ENCODE peak calls at places on chromosomes 11 and 22, in six cellular contexts. E is WTC11, H is HepG2, F is HCT116, D is K562, Y is GM12878. X is an unnamed sample.

GRCh38 chr22:45009881-45010531 is at the start of gene PHF21B:
- DNase-seq in E (peak; percentile 86), H (no peak), F (no peak), D (peak; percentile 13), Y (no peak), X (no peak)

GRCh38 chr11:1573077-1573846 is 1.2 kb upstream of the DUSP8 start:
- DNase-seq in E (no peak), H (no peak), F (no peak), D (no peak), Y (no peak), X (peak; percentile 71)

GRCh38 chr11:76599041-76600013 is 71.2 kb downstream of the LRRC32 start:
- DNase-seq in E (no peak), H (no peak), F (no peak), D (no peak), Y (no peak), X (peak; percentile 46)

GRCh38 chr22:23497016-23497885 is 82.8 kb downstream of the IGLL1 start:
- DNase-seq in E (no peak), H (no peak), F (no peak), D (no peak), Y (no peak), X (no peak)

GRCh38 chr11:121291896-121292502 is 572 bp upstream of the SC5D start:
- DNase-seq in E (no peak), H (no peak), F (no peak), D (peak; percentile 3), Y (peak; percentile 51), X (no peak)

GRCh38 chr11:117412653-117413275 is 85.1 kb downstream of the CEP164 start:
- DNase-seq in E (no peak), H (no peak), F (no peak), D (no peak), Y (no peak), X (no peak)

GRCh38 chr11:19241260-19242183 is 777 bp upstream of the E2F8 start:
- DNase-seq in E (peak; percentile 76), H (no peak), F (no peak), D (peak; percentile 73), Y (no peak), X (no peak)

GRCh38 chr11:71342951-71343827 is 90.8 kb upstream of the SHANK2 start:
- DNase-seq in E (peak; percentile 84), H (peak; percentile 77), F (peak; percentile 40), D (peak; percentile 63), Y (no peak), X (peak; percentile 86)

GRCh38 chr22:20438678-20439492 is 1.3 kb upstream of the SCARF2 start:
- DNase-seq in E (peak; percentile 54), H (peak; percentile 37), F (no peak), D (peak; percentile 59), Y (no peak), X (no peak)

GRCh38 chr22:24134090-24134846 is 47.0 kb upstream of the SUSD2 start:
- DNase-seq in E (no peak), H (no peak), F (no peak), D (peak; percentile 8), Y (no peak), X (no peak)

GRCh38 chr11:112469376-112469775 is 208.7 kb upstream of the PLET1 start:
- DNase-seq in E (no peak), H (no peak), F (no peak), D (no peak), Y (no peak), X (no peak)

GRCh38 chr11:115672999-115673411 is 168.8 kb upstream of the CADM1 start:
- DNase-seq in E (no peak), H (no peak), F (no peak), D (no peak), Y (no peak), X (no peak)

GRCh38 chr22:21791635-21792625 is 56.3 kb upstream of the YPEL1 start:
- DNase-seq in E (no peak), H (no peak), F (no peak), D (peak; percentile 99), Y (peak; percentile 62), X (no peak)

GRCh38 chr11:94459576-94459975 is 34.1 kb downstream of the MRE11 start:
- DNase-seq in E (no peak), H (no peak), F (no peak), D (no peak), Y (no peak), X (no peak)

GRCh38 chr11:6925636-6926207 is 504 bp upstream of the ZNF215 start:
- DNase-seq in E (no peak), H (no peak), F (peak; percentile 54), D (peak; percentile 66), Y (no peak), X (no peak)

GRCh38 chr11:67638535-67639437 is 777 bp downstream of the TBX10 start:
- DNase-seq in E (no peak), H (no peak), F (no peak), D (no peak), Y (no peak), X (no peak)
- TF ChIP-seq ATF3 in E (no peak), H (no peak), F (no peak), D (no peak), Y (no peak), X (no peak)

DNA sequence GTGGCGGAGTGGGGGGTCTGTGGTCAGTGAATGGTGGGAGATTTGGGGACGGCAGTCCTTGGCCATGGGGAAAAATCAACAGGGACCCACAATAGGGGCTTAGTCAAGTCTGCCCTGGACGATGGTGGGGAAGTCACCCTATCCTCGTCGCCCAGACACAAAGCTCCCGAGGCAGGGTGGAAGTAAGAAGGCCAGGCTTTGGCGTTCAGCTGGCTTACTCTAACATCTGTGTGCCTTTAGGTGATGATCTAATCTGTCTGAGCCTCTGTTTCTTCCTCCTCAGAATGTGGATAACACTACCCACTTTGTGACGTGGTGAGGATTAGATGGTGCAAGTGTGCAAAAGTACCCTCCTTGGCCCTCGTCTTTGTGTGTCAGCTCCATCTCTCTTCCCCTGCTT is 192.2 kb downstream of the ST3GAL4 start:
- DNase-seq in E (no peak), H (no peak), F (no peak), D (no peak), Y (no peak), X (no peak)
- TF ChIP-seq ATF3 in E (no peak), H (no peak), F (no peak), D (no peak), Y (no peak), X (no peak)

GRCh38 chr11:92941676-92942571 is 27.5 kb upstream of the MTNR1B start:
- DNase-seq in E (no peak), H (peak; percentile 23), F (peak; percentile 18), D (peak; percentile 31), Y (no peak), X (no peak)
- TF ChIP-seq ATF3 in E (no peak), H (no peak), F (no peak), D (no peak), Y (no peak), X (no peak)

DNA sequence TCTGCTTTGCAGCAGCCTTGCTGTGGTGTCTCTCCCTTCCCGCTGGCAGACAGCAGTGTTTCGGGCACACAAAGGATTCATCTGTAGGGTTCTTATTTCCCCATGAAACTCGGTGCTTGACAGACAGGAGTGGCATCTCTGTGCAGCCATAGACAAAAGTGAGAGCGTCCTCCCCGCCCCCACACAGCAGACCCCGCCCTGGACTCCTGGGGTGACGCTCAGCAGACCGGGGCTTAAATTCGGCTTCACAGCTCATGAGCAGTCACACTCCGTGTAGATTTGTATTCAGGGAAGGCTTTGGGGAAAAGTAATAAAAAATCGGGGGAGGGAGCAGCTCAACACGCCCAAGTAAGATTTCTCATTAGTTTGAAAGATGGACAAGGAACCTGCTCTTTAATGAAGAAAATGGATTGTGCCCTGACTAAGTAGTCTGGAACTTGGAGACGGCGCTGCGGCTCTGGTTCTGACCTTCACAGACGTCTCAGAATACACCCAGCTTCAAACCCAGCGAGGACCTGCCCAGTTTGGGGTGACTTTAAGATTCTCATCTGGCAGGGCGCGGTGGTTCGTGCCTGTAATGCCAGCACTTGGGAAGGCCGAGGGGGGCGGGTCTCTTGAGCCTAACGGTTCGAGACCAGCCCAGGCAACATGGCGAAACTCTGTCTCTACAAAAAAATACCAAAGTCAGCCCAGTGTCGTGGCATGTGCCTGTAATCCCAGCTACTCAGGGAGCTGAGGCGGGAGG is 136.0 kb downstream of the CACNA1I start:
- DNase-seq in E (no peak), H (no peak), F (no peak), D (peak; percentile 34), Y (no peak), X (no peak)
- TF ChIP-seq ATF3 in E (no peak), H (no peak), F (no peak), D (no peak), Y (no peak), X (no peak)

GRCh38 chr11:13118194-13118593 is 109.1 kb downstream of the RASSF10 start:
- DNase-seq in E (no peak), H (peak; percentile 16), F (peak; percentile 78), D (no peak), Y (no peak), X (no peak)

GRCh38 chr11:13111813-13112130 is 102.7 kb downstream of the RASSF10 start:
- DNase-seq in E (no peak), H (no peak), F (no peak), D (no peak), Y (no peak), X (no peak)

GRCh38 chr11:13116491-13116890 is 107.4 kb downstream of the RASSF10 start:
- DNase-seq in E (no peak), H (no peak), F (no peak), D (no peak), Y (no peak), X (no peak)

GRCh38 chr11:13117344-13117743 is 108.2 kb downstream of the RASSF10 start:
- DNase-seq in E (no peak), H (no peak), F (no peak), D (no peak), Y (no peak), X (no peak)

GRCh38 chr11:13114566-13115465 is 105.7 kb downstream of the RASSF10 start:
- DNase-seq in E (peak; percentile 66), H (peak; percentile 94), F (no peak), D (peak; percentile 83), Y (no peak), X (no peak)
- TF ChIP-seq ATF3 in E (no peak), H (peak; percentile 29), F (no peak), D (no peak), Y (no peak), X (no peak)

DNA sequence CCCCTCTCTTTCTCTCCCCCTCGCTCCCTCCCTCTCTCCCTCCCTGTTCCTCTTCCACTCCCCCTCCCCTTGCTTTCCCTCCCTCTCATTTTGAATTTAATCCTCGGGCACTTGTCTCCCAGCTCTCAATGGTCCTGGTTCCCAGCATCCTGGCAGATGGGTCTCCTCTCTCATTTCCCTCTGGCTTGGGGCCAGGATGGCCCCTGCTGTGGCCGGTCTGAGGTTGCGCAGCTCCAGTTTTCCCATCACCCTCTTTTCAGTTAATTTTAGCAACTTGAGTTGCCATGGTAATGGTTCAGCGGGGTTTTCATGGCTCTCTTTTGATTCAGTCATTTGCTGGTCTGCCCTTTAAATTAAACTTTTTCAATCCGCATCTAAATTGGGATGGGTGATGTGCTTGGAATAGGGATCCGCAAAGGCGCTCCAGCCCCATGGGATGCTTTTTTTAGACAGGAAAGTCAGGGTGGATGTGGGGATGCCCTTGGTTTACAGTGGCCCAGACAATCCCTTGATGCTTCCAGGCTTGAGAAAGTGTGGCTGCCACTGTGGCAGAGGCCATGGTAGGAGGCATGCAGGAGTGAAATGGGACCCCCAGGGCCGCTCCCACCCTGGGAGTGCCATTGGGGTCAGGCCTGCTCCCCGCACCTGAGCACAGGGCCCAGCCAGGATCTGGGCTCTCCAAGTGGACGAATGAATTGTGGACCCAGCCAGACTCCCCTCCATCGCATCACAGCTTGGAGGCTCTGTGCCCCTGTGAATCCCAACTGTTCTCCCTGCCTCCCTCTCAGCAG is 76.0 kb downstream of the COMMD9 start:
- DNase-seq in E (no peak), H (no peak), F (no peak), D (no peak), Y (no peak), X (no peak)
- TF ChIP-seq ATF3 in E (no peak), H (no peak), F (no peak), D (no peak), Y (no peak), X (no peak)

GRCh38 chr11:79291948-79292347 is 148.9 kb downstream of the TENM4 start:
- DNase-seq in E (no peak), H (no peak), F (no peak), D (no peak), Y (no peak), X (no peak)
- TF ChIP-seq ATF3 in E (no peak), H (no peak), F (no peak), D (no peak), Y (no peak), X (no peak)

X was measured in H1.